ENCODE peak calls at places on chromosome 11, in six cellular contexts. One of them, this sample, is unnamed.
A peak's percentile ranks its signal among the peaks of the same experiment; 100 is the strongest.

GRCh38 chr11:12289667-12290476 is 87.5 kb upstream of the PARVA start:
- DNase-seq in GM12892: no peak
- DNase-seq in psoas muscle: no peak
- DNase-seq in stimulated activated CD4-positive, alpha-beta T cell treated with anti-CD3 and anti-CD28 coated beads, Interleukin-15, amount 100 ng/mL, for 1 hour: no peak
- DNase-seq in HTR-8/SVneo: no peak
- DNase-seq in fibroblast of the aortic adventitia: no peak
- DNase-seq in this sample: no peak

GRCh38 chr11:79264284-79264683 is 176.5 kb downstream of the TENM4 start:
- DNase-seq in GM12892: no peak
- DNase-seq in psoas muscle: no peak
- DNase-seq in stimulated activated CD4-positive, alpha-beta T cell treated with anti-CD3 and anti-CD28 coated beads, Interleukin-15, amount 100 ng/mL, for 1 hour: no peak
- DNase-seq in HTR-8/SVneo: no peak
- DNase-seq in fibroblast of the aortic adventitia: no peak
- DNase-seq in this sample: no peak

GRCh38 chr11:128874406-128874805 is 7.3 kb upstream of the KCNJ1 start:
- DNase-seq in GM12892: no peak
- DNase-seq in psoas muscle: no peak
- DNase-seq in stimulated activated CD4-positive, alpha-beta T cell treated with anti-CD3 and anti-CD28 coated beads, Interleukin-15, amount 100 ng/mL, for 1 hour: no peak
- DNase-seq in HTR-8/SVneo: no peak
- DNase-seq in fibroblast of the aortic adventitia: no peak
- DNase-seq in this sample: no peak

GRCh38 chr11:9210922-9211320 is 54.2 kb downstream of the DENND5A start:
- DNase-seq in GM12892: no peak
- DNase-seq in psoas muscle: no peak
- DNase-seq in stimulated activated CD4-positive, alpha-beta T cell treated with anti-CD3 and anti-CD28 coated beads, Interleukin-15, amount 100 ng/mL, for 1 hour: no peak
- DNase-seq in HTR-8/SVneo: no peak
- DNase-seq in fibroblast of the aortic adventitia: peak; percentile 55
- DNase-seq in this sample: no peak

GRCh38 chr11:115941481-115941993 is 437.3 kb upstream of the CADM1 start:
- DNase-seq in GM12892: no peak
- DNase-seq in psoas muscle: peak; percentile 54
- DNase-seq in stimulated activated CD4-positive, alpha-beta T cell treated with anti-CD3 and anti-CD28 coated beads, Interleukin-15, amount 100 ng/mL, for 1 hour: no peak
- DNase-seq in HTR-8/SVneo: peak; percentile 79
- DNase-seq in fibroblast of the aortic adventitia: no peak
- DNase-seq in this sample: no peak

GRCh38 chr11:63321723-63322122 is 47.9 kb upstream of the SLC22A9 start:
- DNase-seq in GM12892: no peak
- DNase-seq in psoas muscle: no peak
- DNase-seq in stimulated activated CD4-positive, alpha-beta T cell treated with anti-CD3 and anti-CD28 coated beads, Interleukin-15, amount 100 ng/mL, for 1 hour: no peak
- DNase-seq in HTR-8/SVneo: no peak
- DNase-seq in fibroblast of the aortic adventitia: no peak
- DNase-seq in this sample: no peak

GRCh38 chr11:86515297-86516094 is 140.8 kb downstream of the CCDC81 start:
- DNase-seq in GM12892: no peak
- DNase-seq in psoas muscle: no peak
- DNase-seq in stimulated activated CD4-positive, alpha-beta T cell treated with anti-CD3 and anti-CD28 coated beads, Interleukin-15, amount 100 ng/mL, for 1 hour: no peak
- DNase-seq in HTR-8/SVneo: peak; percentile 76
- DNase-seq in fibroblast of the aortic adventitia: peak; percentile 71
- DNase-seq in this sample: no peak

GRCh38 chr11:17460406-17460805 is 16.2 kb downstream of the ABCC8 start:
- DNase-seq in GM12892: no peak
- DNase-seq in psoas muscle: no peak
- DNase-seq in stimulated activated CD4-positive, alpha-beta T cell treated with anti-CD3 and anti-CD28 coated beads, Interleukin-15, amount 100 ng/mL, for 1 hour: no peak
- DNase-seq in HTR-8/SVneo: no peak
- DNase-seq in fibroblast of the aortic adventitia: no peak
- DNase-seq in this sample: no peak

GRCh38 chr11:129643031-129643721 is 172.5 kb upstream of the TMEM45B start:
- DNase-seq in GM12892: no peak
- DNase-seq in psoas muscle: no peak
- DNase-seq in stimulated activated CD4-positive, alpha-beta T cell treated with anti-CD3 and anti-CD28 coated beads, Interleukin-15, amount 100 ng/mL, for 1 hour: no peak
- DNase-seq in HTR-8/SVneo: peak; percentile 24
- DNase-seq in fibroblast of the aortic adventitia: peak; percentile 38
- DNase-seq in this sample: no peak

GRCh38 chr11:17405232-17406005 is 17.0 kb upstream of the KCNJ11 start:
- DNase-seq in GM12892: no peak
- DNase-seq in psoas muscle: peak; percentile 85
- DNase-seq in stimulated activated CD4-positive, alpha-beta T cell treated with anti-CD3 and anti-CD28 coated beads, Interleukin-15, amount 100 ng/mL, for 1 hour: no peak
- DNase-seq in HTR-8/SVneo: no peak
- DNase-seq in fibroblast of the aortic adventitia: peak; percentile 21
- DNase-seq in this sample: peak; percentile 82

GRCh38 chr11:58770627-58771457 is 39.1 kb upstream of the GLYAT start:
- DNase-seq in GM12892: no peak
- DNase-seq in psoas muscle: no peak
- DNase-seq in stimulated activated CD4-positive, alpha-beta T cell treated with anti-CD3 and anti-CD28 coated beads, Interleukin-15, amount 100 ng/mL, for 1 hour: no peak
- DNase-seq in HTR-8/SVneo: no peak
- DNase-seq in fibroblast of the aortic adventitia: peak; percentile 68
- DNase-seq in this sample: no peak

GRCh38 chr11:123202155-123202714 is 7.2 kb upstream of the CLMP start:
- DNase-seq in GM12892: no peak
- DNase-seq in psoas muscle: peak; percentile 27
- DNase-seq in stimulated activated CD4-positive, alpha-beta T cell treated with anti-CD3 and anti-CD28 coated beads, Interleukin-15, amount 100 ng/mL, for 1 hour: no peak
- DNase-seq in HTR-8/SVneo: no peak
- DNase-seq in fibroblast of the aortic adventitia: peak; percentile 44
- DNase-seq in this sample: no peak

GRCh38 chr11:66659785-66660184 is 17.9 kb downstream of the RBM4B start:
- DNase-seq in GM12892: no peak
- DNase-seq in psoas muscle: no peak
- DNase-seq in stimulated activated CD4-positive, alpha-beta T cell treated with anti-CD3 and anti-CD28 coated beads, Interleukin-15, amount 100 ng/mL, for 1 hour: no peak
- DNase-seq in HTR-8/SVneo: no peak
- DNase-seq in fibroblast of the aortic adventitia: no peak
- DNase-seq in this sample: no peak

GRCh38 chr11:74783241-74783871 is 34.7 kb downstream of the RNF169 start:
- DNase-seq in GM12892: peak; percentile 30
- DNase-seq in psoas muscle: no peak
- DNase-seq in stimulated activated CD4-positive, alpha-beta T cell treated with anti-CD3 and anti-CD28 coated beads, Interleukin-15, amount 100 ng/mL, for 1 hour: no peak
- DNase-seq in HTR-8/SVneo: peak; percentile 41
- DNase-seq in fibroblast of the aortic adventitia: peak; percentile 62
- DNase-seq in this sample: no peak

GRCh38 chr11:91219501-91219900 is 996.7 kb upstream of the CHORDC1 start:
- DNase-seq in GM12892: no peak
- DNase-seq in psoas muscle: no peak
- DNase-seq in stimulated activated CD4-positive, alpha-beta T cell treated with anti-CD3 and anti-CD28 coated beads, Interleukin-15, amount 100 ng/mL, for 1 hour: no peak
- DNase-seq in HTR-8/SVneo: no peak
- DNase-seq in fibroblast of the aortic adventitia: peak; percentile 48
- DNase-seq in this sample: no peak

GRCh38 chr11:119065369-119065768 is 2.2 kb upstream of the VPS11 start:
- DNase-seq in GM12892: no peak
- DNase-seq in psoas muscle: no peak
- DNase-seq in stimulated activated CD4-positive, alpha-beta T cell treated with anti-CD3 and anti-CD28 coated beads, Interleukin-15, amount 100 ng/mL, for 1 hour: no peak
- DNase-seq in HTR-8/SVneo: no peak
- DNase-seq in fibroblast of the aortic adventitia: peak; percentile 36
- DNase-seq in this sample: no peak

GRCh38 chr11:36376315-36376887 is 80.3 kb downstream of the PRR5L start:
- DNase-seq in GM12892: no peak
- DNase-seq in psoas muscle: peak; percentile 23
- DNase-seq in stimulated activated CD4-positive, alpha-beta T cell treated with anti-CD3 and anti-CD28 coated beads, Interleukin-15, amount 100 ng/mL, for 1 hour: no peak
- DNase-seq in HTR-8/SVneo: peak; percentile 31
- DNase-seq in fibroblast of the aortic adventitia: peak; percentile 13
- DNase-seq in this sample: peak; percentile 74

GRCh38 chr11:76791861-76792260 is 8.7 kb downstream of the TSKU start:
- DNase-seq in GM12892: no peak
- DNase-seq in psoas muscle: peak; percentile 61
- DNase-seq in stimulated activated CD4-positive, alpha-beta T cell treated with anti-CD3 and anti-CD28 coated beads, Interleukin-15, amount 100 ng/mL, for 1 hour: no peak
- DNase-seq in HTR-8/SVneo: no peak
- DNase-seq in fibroblast of the aortic adventitia: peak; percentile 71
- DNase-seq in this sample: no peak

GRCh38 chr11:104091281-104092071 is 55.0 kb downstream of the DDI1 start:
- DNase-seq in GM12892: no peak
- DNase-seq in psoas muscle: no peak
- DNase-seq in stimulated activated CD4-positive, alpha-beta T cell treated with anti-CD3 and anti-CD28 coated beads, Interleukin-15, amount 100 ng/mL, for 1 hour: no peak
- DNase-seq in HTR-8/SVneo: no peak
- DNase-seq in fibroblast of the aortic adventitia: no peak
- DNase-seq in this sample: no peak